ENCODE peak calls at places on chromosomes 5 and 9, in ten cellular contexts. P, J, W, Y, T, D, R, S, V and O are unnamed samples.

GRCh38 chr5:18220631-18221030 is 586.4 kb downstream of the TAF11L14 start:
- DNase-seq in D (no peak), P (no peak), T (no peak), J (no peak), W (no peak), Y (no peak), S (no peak), V (no peak), R (no peak), O (no peak)

GRCh38 chr9:83327323-83327722 is 210.9 kb downstream of the FRMD3 start:
- DNase-seq in D (peak; percentile 28), Y (no peak), S (no peak), J (no peak), W (no peak), T (no peak), P (no peak), V (no peak), R (no peak), O (no peak)

GRCh38 chr5:68953885-68954617 is 139.8 kb upstream of the SLC30A5 start:
- DNase-seq in V (no peak), Y (no peak), R (peak; percentile 36), J (no peak), D (peak; percentile 48), W (no peak), T (no peak), P (no peak), S (no peak), O (no peak)

GRCh38 chr5:99061711-99062110 is 132.9 kb upstream of the CHD1 start:
- DNase-seq in D (peak; percentile 67), S (no peak), Y (no peak), T (peak; percentile 66), R (no peak), W (no peak), J (no peak), P (no peak), V (no peak), O (no peak)

GRCh38 chr5:139862313-139862712 is 66.7 kb downstream of the PSD2 start:
- DNase-seq in T (peak; percentile 10), W (no peak), S (no peak), R (no peak), J (no peak), D (peak; percentile 61), P (no peak), V (no peak), Y (peak; percentile 79), O (no peak)

GRCh38 chr9:18379073-18379811 is 94.7 kb upstream of the ADAMTSL1 start:
- DNase-seq in P (no peak), T (peak; percentile 79), R (no peak), S (no peak), W (no peak), V (no peak), D (peak; percentile 92), Y (no peak), J (no peak), O (no peak)

GRCh38 chr5:149337746-149338145 is 7.6 kb upstream of the GRPEL2 start:
- DNase-seq in J (no peak), W (no peak), Y (no peak), T (no peak), D (no peak), V (no peak), R (no peak), S (no peak), P (no peak), O (no peak)

GRCh38 chr9:38046669-38047300 is 22.2 kb downstream of the SHB start:
- DNase-seq in T (no peak), D (peak; percentile 67), S (no peak), P (no peak), R (peak; percentile 94), V (peak; percentile 49), W (no peak), Y (no peak), J (no peak), O (no peak)

GRCh38 chr9:93198117-93198838 is 14.3 kb downstream of the WNK2 start:
- DNase-seq in S (no peak), J (no peak), V (no peak), Y (no peak), W (no peak), D (no peak), T (no peak), R (no peak), P (no peak), O (no peak)

DNA sequence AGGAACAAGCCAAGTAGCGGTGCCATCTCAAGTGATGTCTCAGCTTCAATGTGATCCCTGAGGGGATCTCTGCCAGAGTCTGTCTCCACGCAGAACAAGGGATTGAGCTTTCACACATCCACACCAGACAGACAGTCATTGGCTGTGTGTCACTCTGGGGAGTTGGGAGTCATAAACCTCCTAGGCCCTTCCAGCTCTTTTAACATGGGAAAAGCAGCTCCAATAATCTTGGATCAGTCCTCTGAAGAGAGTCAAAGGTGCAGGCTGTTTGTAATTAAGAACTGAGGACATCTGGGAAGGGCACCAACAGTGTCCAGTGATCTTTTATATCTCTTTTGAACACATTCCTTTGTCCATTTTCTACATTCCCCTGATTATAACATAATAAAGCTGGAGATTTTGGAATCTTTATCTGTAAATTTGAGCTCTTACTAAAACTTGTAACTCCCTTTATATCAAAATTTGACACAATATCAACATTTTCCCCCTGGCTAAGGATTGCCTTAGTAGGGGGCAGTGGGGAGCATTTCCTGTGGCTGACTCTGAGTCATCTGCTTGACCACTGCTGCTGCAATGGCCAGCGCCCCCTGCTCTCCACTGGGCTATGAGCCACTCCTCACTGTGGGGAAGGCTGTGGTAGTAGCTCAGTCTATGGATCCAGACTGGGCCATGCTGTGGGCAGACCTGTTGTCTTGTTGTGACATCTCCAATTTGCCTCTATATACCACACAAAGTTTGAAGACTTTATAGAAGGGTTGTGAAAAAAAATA is 284.4 kb downstream of the OSTF1 start:
- DNase-seq in T (no peak), S (no peak), J (no peak), R (no peak), P (no peak), D (no peak), W (no peak), V (no peak), Y (no peak), O (no peak)
- TF ChIP-seq CTCF in T (no peak), S (no peak), J (no peak), R (no peak), P (no peak), D (no peak), W (no peak), V (no peak), Y (no peak), O (no peak)

DNA sequence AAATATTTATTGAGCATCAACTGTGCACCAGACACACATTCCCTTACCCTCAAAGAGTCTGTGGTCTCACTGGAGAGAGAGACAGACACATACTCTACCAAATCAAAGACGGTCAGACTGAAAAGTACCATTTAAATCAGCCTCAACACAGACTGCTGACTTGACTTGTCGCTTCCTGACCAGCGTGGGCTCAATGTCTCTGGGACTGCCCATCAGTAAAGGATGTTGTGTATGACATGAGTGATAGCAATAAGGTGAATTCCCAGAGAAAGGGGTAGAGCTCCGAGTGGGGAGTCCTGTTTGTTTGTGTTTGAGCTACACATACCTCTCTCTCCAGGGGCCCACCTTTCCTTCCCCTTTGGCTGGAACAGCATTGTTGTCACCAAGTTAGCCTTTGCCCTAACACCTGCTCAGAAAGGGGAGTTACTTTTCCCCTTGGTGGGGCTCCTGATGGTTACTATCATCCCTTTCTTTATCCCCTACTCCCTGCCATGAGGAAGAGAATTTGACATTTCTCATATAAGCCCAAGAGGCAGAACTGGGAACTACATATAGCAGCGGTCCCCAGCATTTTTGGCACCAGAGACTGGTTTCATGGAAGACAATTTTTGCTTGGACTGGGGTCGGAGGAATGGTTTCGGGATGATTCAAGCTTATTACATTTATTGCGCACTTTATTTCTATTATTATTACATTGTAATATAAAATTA is 33.9 kb downstream of the NR4A3 start:
- DNase-seq in D (no peak), Y (no peak), W (no peak), V (no peak), P (no peak), J (no peak), T (no peak), S (no peak), R (no peak), O (no peak)
- TF ChIP-seq CTCF in D (peak; percentile 13), Y (no peak), W (no peak), V (peak; percentile 52), P (peak; percentile 37), J (no peak), T (peak; percentile 3), S (peak; percentile 49), R (no peak), O (peak; percentile 28)

GRCh38 chr5:157471709-157472108 is 11.7 kb downstream of the NIPAL4 start:
- DNase-seq in S (no peak), W (no peak), T (no peak), P (peak; percentile 16), J (no peak), R (no peak), Y (peak; percentile 65), D (peak; percentile 53), V (peak; percentile 51), O (no peak)

GRCh38 chr5:157470616-157471015 is 10.6 kb downstream of the NIPAL4 start:
- DNase-seq in D (no peak), S (no peak), T (no peak), W (no peak), R (no peak), P (no peak), Y (no peak), V (no peak), J (no peak), O (no peak)

GRCh38 chr5:157469687-157470086 is 9.7 kb downstream of the NIPAL4 start:
- DNase-seq in P (no peak), D (no peak), V (no peak), S (no peak), J (no peak), Y (no peak), R (no peak), T (no peak), W (no peak), O (no peak)

GRCh38 chr5:157468293-157468965 is 8.4 kb downstream of the NIPAL4 start:
- DNase-seq in R (no peak), V (no peak), Y (no peak), J (no peak), P (no peak), D (no peak), S (no peak), T (no peak), W (no peak), O (no peak)

GRCh38 chr5:157469073-157469472 is 9.1 kb downstream of the NIPAL4 start:
- DNase-seq in R (no peak), J (no peak), V (no peak), D (no peak), W (no peak), P (no peak), T (no peak), S (no peak), Y (peak; percentile 21), O (no peak)
- TF ChIP-seq CTCF in R (no peak), J (no peak), V (no peak), D (no peak), W (no peak), P (no peak), T (no peak), S (no peak), Y (peak; percentile 14), O (peak; percentile 18)

DNA sequence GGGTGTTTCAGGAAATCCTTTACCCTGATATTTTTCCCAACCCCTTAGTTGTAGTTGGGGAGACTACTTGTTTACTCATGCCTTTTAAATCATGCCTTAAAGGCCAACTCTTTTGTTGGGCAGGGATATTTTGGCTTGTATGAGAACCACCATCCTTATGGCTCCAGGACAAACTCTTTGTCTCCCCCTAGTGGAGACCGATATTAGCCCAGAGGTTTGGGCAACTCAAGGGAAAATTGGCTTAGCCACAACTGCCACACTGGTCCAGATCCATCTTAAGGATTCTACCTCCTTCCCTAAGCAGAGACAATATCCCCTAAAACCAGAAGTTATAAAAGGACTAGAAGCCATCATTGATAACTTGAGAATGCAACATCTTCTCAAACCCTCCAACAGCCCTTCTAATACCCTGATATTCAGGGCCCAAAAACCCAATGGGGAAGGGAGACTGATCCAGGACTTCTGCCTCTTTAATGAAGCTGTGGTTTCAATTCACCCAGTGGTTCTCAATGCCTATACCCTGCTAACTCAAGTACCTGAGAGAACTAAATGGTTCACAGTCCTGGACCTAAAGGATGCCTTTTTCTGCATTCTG is 100.9 kb upstream of the HCN1 start:
- DNase-seq in S (no peak), T (no peak), R (no peak), D (no peak), W (no peak), J (no peak), Y (peak; percentile 36), V (no peak), P (no peak), O (no peak)
- TF ChIP-seq CTCF in S (peak; percentile 61), T (no peak), R (no peak), D (peak; percentile 32), W (no peak), J (no peak), Y (peak; percentile 46), V (peak; percentile 73), P (peak; percentile 53), O (peak; percentile 62)